ENCODE peak calls at places on chromosomes 6 and 20, in five cellular contexts. P is fibroblast of villous mesenchyme; C is kidney tubule cell; Z is anterior cingulate cortex; I is activated effector memory CD4-positive, alpha-beta T cell treated with anti-CD3 and anti-CD28 coated beads, Interleukin-2, amount 50 U/mL, for 16 hours. O is an unnamed sample.
A peak's percentile ranks its signal among the peaks of the same experiment; 100 is the strongest.

GRCh38 chr6:7721654-7722053 is 4.2 kb upstream of the BMP6 start:
- DNase-seq in P (peak; percentile 32), C (peak; percentile 42), Z (no peak), I (no peak), O (no peak)

GRCh38 chr20:43915209-43916072 is 789 bp downstream of the TOX2 start:
- DNase-seq in P (peak; percentile 53), C (no peak), Z (no peak), I (peak; percentile 80), O (no peak)

GRCh38 chr6:125749864-125750691 is 646 bp downstream of the HEY2 start:
- DNase-seq in P (no peak), C (no peak), Z (peak; percentile 45), I (no peak), O (no peak)

GRCh38 chr6:47061631-47062300 is 19.6 kb upstream of the ADGRF1 start:
- DNase-seq in P (peak; percentile 36), C (peak; percentile 36), Z (no peak), I (no peak), O (no peak)

GRCh38 chr20:63941282-63942060 is 14.7 kb downstream of the UCKL1 start:
- DNase-seq in P (no peak), C (no peak), Z (no peak), I (peak; percentile 87), O (no peak)

GRCh38 chr6:134446228-134446848 is 128.4 kb upstream of the SGK1 start:
- DNase-seq in P (peak; percentile 24), C (peak; percentile 86), Z (peak; percentile 29), I (no peak), O (no peak)

GRCh38 chr20:2757969-2758368 is 42.5 kb downstream of the CPXM1 start:
- DNase-seq in P (no peak), C (no peak), Z (no peak), I (no peak), O (no peak)

GRCh38 chr20:19451591-19452295 is 239.3 kb downstream of the SLC24A3 start:
- DNase-seq in P (peak; percentile 12), C (no peak), Z (no peak), I (no peak), O (no peak)

GRCh38 chr6:133549252-133549925 is 308.2 kb downstream of the EYA4 start:
- DNase-seq in P (no peak), C (no peak), Z (no peak), I (no peak), O (no peak)

GRCh38 chr20:11935754-11936551 is 18.3 kb downstream of the BTBD3 start:
- DNase-seq in P (no peak), C (no peak), Z (no peak), I (no peak), O (no peak)

GRCh38 chr6:3382399-3383279 is 74.2 kb downstream of the SLC22A23 start:
- DNase-seq in P (peak; percentile 14), C (peak; percentile 69), Z (no peak), I (no peak), O (no peak)

GRCh38 chr20:2755451-2756055 is 44.9 kb downstream of the CPXM1 start:
- DNase-seq in P (no peak), C (no peak), Z (no peak), I (peak; percentile 27), O (no peak)

GRCh38 chr6:2641044-2641673 is 109.6 kb downstream of the MYLK4 start:
- DNase-seq in P (no peak), C (no peak), Z (no peak), I (no peak), O (no peak)